ENCODE peak calls at places on chromosome X, in four cellular contexts. G is suprapubic skin, J is K562, H is upper lobe of left lung. E is an unnamed sample.
A peak's percentile ranks its signal among the peaks of the same experiment; 100 is the strongest.

GRCh38 chrX:7889680-7890079 is 37.5 kb downstream of the PNPLA4 start:
- DNase-seq in J (no peak), G (no peak), H (no peak), E (no peak)

GRCh38 chrX:22952011-22952410 is 47.7 kb upstream of the DDX53 start:
- DNase-seq in G (no peak), J (no peak), H (no peak), E (no peak)

GRCh38 chrX:46777971-46778810 is 19.3 kb upstream of the SLC9A7 start:
- DNase-seq in H (no peak), G (no peak), J (no peak), E (no peak)

GRCh38 chrX:10484683-10485247 is 135.6 kb downstream of the MID1 start:
- DNase-seq in H (no peak), J (no peak), G (no peak), E (no peak)

GRCh38 chrX:103200951-103201529 is 13.9 kb upstream of the BEX4 start:
- DNase-seq in J (no peak), H (no peak), G (no peak), E (no peak)

GRCh38 chrX:101040197-101040596 is 11.7 kb downstream of the TRMT2B start:
- DNase-seq in H (no peak), J (no peak), G (no peak), E (no peak)

GRCh38 chrX:150018931-150019331 is 80.6 kb upstream of the EOLA2 start:
- DNase-seq in H (no peak), J (no peak), G (no peak), E (no peak)

GRCh38 chrX:86436116-86436515 is 287.9 kb downstream of the DACH2 start:
- DNase-seq in J (no peak), G (no peak), H (no peak), E (no peak)

GRCh38 chrX:63513825-63514574 is 162.9 kb upstream of the SPIN4 start:
- DNase-seq in J (no peak), H (no peak), G (no peak), E (no peak)

GRCh38 chrX:47316276-47317025 is 53.9 kb upstream of the ZNF157 start:
- DNase-seq in H (no peak), J (no peak), G (no peak), E (no peak)

DNA sequence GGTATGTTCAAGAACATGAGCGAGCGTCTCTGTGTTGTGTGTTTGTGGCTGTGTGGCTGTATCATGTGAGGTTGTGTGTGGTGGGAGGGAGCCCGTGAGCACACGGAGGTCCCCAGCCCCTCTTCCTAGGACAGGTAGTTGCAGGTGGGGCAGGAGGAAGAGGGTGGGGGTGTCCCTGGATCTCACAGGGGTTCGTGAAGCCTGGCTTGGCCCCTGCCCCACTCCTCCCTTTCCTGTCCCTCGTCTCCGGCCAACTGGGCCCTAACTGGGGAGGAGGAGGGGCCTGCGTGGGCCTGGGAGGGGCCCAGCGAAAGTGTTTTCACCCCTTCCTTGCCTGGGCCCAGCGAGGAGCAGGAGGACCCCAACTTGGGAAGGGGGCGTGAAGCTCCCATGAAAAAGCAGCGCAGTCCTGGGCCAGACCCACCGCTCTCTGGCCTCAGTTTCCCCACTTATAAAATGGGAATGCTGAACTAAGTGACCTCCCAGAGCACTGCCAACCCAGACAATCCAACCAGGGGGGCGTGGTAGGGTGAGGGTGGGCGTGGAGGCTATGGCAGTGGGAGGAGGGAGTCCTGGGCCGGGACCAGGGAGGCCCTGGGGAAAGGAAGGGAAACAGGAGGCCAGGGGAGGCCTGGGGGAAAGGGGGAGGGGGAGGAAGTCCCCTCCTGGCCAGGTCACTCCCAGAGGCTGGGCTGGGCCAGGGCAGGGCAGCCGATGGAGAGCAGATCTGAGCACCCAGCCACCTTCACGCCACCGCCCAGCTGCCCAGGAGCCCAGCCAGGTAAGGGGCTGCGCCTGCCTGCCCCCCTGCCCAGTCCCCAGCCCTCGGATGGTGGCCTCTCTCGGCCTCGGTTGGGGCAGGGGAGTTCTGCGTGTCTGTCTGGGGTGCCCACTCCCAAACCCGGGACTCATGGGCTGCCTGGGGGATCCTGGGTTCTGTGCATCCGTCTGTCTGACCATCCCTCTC is at the start of gene AVPR2:
- DNase-seq in H (peak; percentile 40), G (no peak), J (peak; percentile 33), E (no peak)
- TF ChIP-seq POLR2AphosphoS5 in H (no peak), G (no peak), J (no peak), E (no peak)

GRCh38 chrX:41442824-41443560 is 4.2 kb upstream of the NYX start:
- DNase-seq in J (no peak), H (no peak), G (no peak), E (no peak)
- TF ChIP-seq POLR2A in J (no peak), H (no peak), G (no peak), E (no peak)

GRCh38 chrX:4320436-4320947 is 607.0 kb upstream of the PRKX start:
- DNase-seq in G (no peak), J (no peak), H (no peak), E (no peak)
- H3K4me3 ChIP-seq in G (no peak overlapping the region), J (no peak overlapping the region), H (no peak overlapping the region), E (no peak overlapping the region)

GRCh38 chrX:45515262-45516215 is 314.9 kb upstream of the DIPK2B start:
- DNase-seq in G (peak; percentile 79), H (no peak), J (no peak), E (peak; percentile 94)

GRCh38 chrX:45513042-45513441 is 312.4 kb upstream of the DIPK2B start:
- DNase-seq in H (no peak), J (no peak), G (no peak), E (no peak)

GRCh38 chrX:45518552-45518951 is 317.9 kb upstream of the DIPK2B start:
- DNase-seq in G (no peak), H (no peak), J (no peak), E (no peak)

GRCh38 chrX:45517090-45517973 is 316.7 kb upstream of the DIPK2B start:
- DNase-seq in G (no peak), H (no peak), J (no peak), E (no peak)
- TF ChIP-seq POLR2AphosphoS5 in G (no peak), H (no peak), J (no peak), E (no peak)

GRCh38 chrX:53433651-53434639 is at the start of gene HSD17B10:
- DNase-seq in H (peak; percentile 96), G (peak; percentile 94), J (peak; percentile 93), E (peak; percentile 95)
- TF ChIP-seq POLR2A in H (peak; percentile 63), G (no peak), J (peak; percentile 89), E (no peak)

E was measured in sigmoid colon.